ENCODE peak calls at places on chromosome 11, in six cellular contexts. M, V, U, T, L and S are unnamed samples. For H3K9me3, the result is how much of the 10 kb centered on the place peaks cover.

GRCh38 chr11:35372565-35373283 is 46.6 kb downstream of the SLC1A2 start:
- DNase-seq in M (no peak), V (no peak), U (no peak), T (no peak), L (no peak), S (no peak)

GRCh38 chr11:6397636-6398035 is 7.4 kb downstream of the SMPD1 start:
- DNase-seq in M (peak), V (peak), U (no peak), T (no peak), L (no peak), S (no peak)

GRCh38 chr11:69918231-69918937 is 99.2 kb upstream of the FGF3 start:
- DNase-seq in M (no peak), V (no peak), U (no peak), T (no peak), L (no peak), S (peak)

GRCh38 chr11:119538748-119539147 is 115.8 kb upstream of the THY1 start:
- DNase-seq in M (no peak), V (no peak), U (no peak), T (peak), L (no peak), S (no peak)

GRCh38 chr11:11486002-11486401 is 133.0 kb upstream of the CSNK2A3 start:
- DNase-seq in M (no peak), V (no peak), U (no peak), T (no peak), L (no peak), S (no peak)

GRCh38 chr11:77590194-77590591 is 440 bp downstream of the AQP11 start:
- DNase-seq in M (peak), V (peak), U (peak), T (peak), L (peak), S (no peak)

GRCh38 chr11:123469586-123469985 is 39.5 kb downstream of the GRAMD1B start:
- DNase-seq in M (no peak), V (no peak), U (no peak), T (no peak), L (no peak), S (no peak)

GRCh38 chr11:119739021-119739703 is 10.2 kb upstream of the NECTIN1 start:
- DNase-seq in M (no peak), V (no peak), U (no peak), T (no peak), L (no peak), S (no peak)

GRCh38 chr11:116231540-116231939 is 541.2 kb downstream of the BUD13 start:
- DNase-seq in M (no peak), V (no peak), U (no peak), T (no peak), L (no peak), S (no peak)

GRCh38 chr11:19121646-19122045 is 4.7 kb downstream of the ZDHHC13 start:
- DNase-seq in M (peak), V (peak), U (no peak), T (no peak), L (no peak), S (no peak)

GRCh38 chr11:62921201-62921572 is at the start of gene CHRM1:
- DNase-seq in M (no peak), V (no peak), U (no peak), T (no peak), L (no peak), S (no peak)

GRCh38 chr11:14932447-14932846 is 39.7 kb downstream of the CALCA start:
- DNase-seq in M (no peak), V (no peak), U (no peak), T (no peak), L (no peak), S (no peak)

GRCh38 chr11:125163431-125164011 is 1.0 kb upstream of the PKNOX2 start:
- DNase-seq in M (no peak), V (peak), U (peak), T (no peak), L (peak), S (no peak)

GRCh38 chr11:96228472-96228871 is 114.5 kb downstream of the MAML2 start:
- DNase-seq in M (peak), V (peak), U (no peak), T (peak), L (no peak), S (no peak)

GRCh38 chr11:23112987-23113886 is 253.0 kb upstream of the CCDC179 start:
- DNase-seq in M (peak), V (peak), U (peak), T (peak), L (peak), S (peak)

GRCh38 chr11:121964591-121964990 is 151.4 kb downstream of the BLID start:
- DNase-seq in M (peak), V (peak), U (no peak), T (no peak), L (no peak), S (no peak)

GRCh38 chr11:73229321-73230275 is 11.5 kb downstream of the P2RY2 start:
- DNase-seq in M (no peak), V (peak), U (no peak), T (no peak), L (peak), S (no peak)

GRCh38 chr11:69122337-69122641 is 33.4 kb upstream of the SMIM38 start:
- DNase-seq in M (no peak), V (no peak), U (no peak), T (no peak), L (no peak), S (no peak)

GRCh38 chr11:60657880-60658279 is 41.5 kb upstream of the MS4A8 start:
- DNase-seq in M (no peak), V (no peak), U (no peak), T (no peak), L (no peak), S (no peak)

GRCh38 chr11:20596629-20597129 is 2.7 kb upstream of the SLC6A5 start:
- DNase-seq in M (no peak), V (no peak), U (no peak), T (no peak), L (peak), S (no peak)

GRCh38 chr11:60118333-60118732 is 29.9 kb downstream of the MS4A2 start:
- DNase-seq in M (no peak), V (no peak), U (no peak), T (no peak), L (no peak), S (no peak)

GRCh38 chr11:115676768-115677167 is 172.6 kb upstream of the CADM1 start:
- DNase-seq in M (peak), V (peak), U (no peak), T (no peak), L (no peak), S (no peak)

GRCh38 chr11:119751281-119752060 is 22.5 kb upstream of the NECTIN1 start:
- DNase-seq in M (no peak), V (no peak), U (no peak), T (no peak), L (no peak), S (no peak)

GRCh38 chr11:26777276-26777939 is 55.5 kb upstream of the SLC5A12 start:
- DNase-seq in M (peak), V (peak), U (no peak), T (no peak), L (no peak), S (no peak)

GRCh38 chr11:77039491-77040400 is 5.5 kb downstream of the B3GNT6 start:
- DNase-seq in M (peak), V (peak), U (peak), T (peak), L (peak), S (peak)

GRCh38 chr11:120089036-120090001 is 48.6 kb downstream of the TRIM29 start:
- DNase-seq in M (no peak), V (no peak), U (no peak), T (no peak), L (no peak), S (no peak)

GRCh38 chr11:44793350-44794090 is 66.8 kb downstream of the TSPAN18 start:
- DNase-seq in M (peak), V (peak), U (no peak), T (no peak), L (no peak), S (no peak)

GRCh38 chr11:44812971-44813370 is 86.2 kb downstream of the TSPAN18 start:
- DNase-seq in M (no peak), V (no peak), U (no peak), T (no peak), L (no peak), S (no peak)

GRCh38 chr11:69157156-69157821 is 1.6 kb downstream of the SMIM38 start:
- DNase-seq in M (peak), V (no peak), U (peak), T (no peak), L (no peak), S (no peak)

GRCh38 chr11:35030716-35031213 is 108.2 kb upstream of the CD44 start:
- DNase-seq in M (peak), V (peak), U (no peak), T (peak), L (no peak), S (no peak)

GRCh38 chr11:34534826-34535225 is 21.2 kb upstream of the ELF5 start:
- DNase-seq in M (no peak), V (no peak), U (no peak), T (no peak), L (no peak), S (no peak)

GRCh38 chr11:123448798-123449197 is 18.7 kb downstream of the GRAMD1B start:
- DNase-seq in M (no peak), V (no peak), U (no peak), T (no peak), L (no peak), S (no peak)

GRCh38 chr11:70399681-70400112 is 1.4 kb downstream of the CTTN start:
- DNase-seq in M (peak), V (peak), U (no peak), T (peak), L (peak), S (peak)

GRCh38 chr11:131246589-131247164 is 123.7 kb upstream of the NTM start:
- DNase-seq in M (no peak), V (no peak), U (peak), T (peak), L (peak), S (peak)

GRCh38 chr11:69361048-69361447 is 67.1 kb downstream of the MYEOV start:
- DNase-seq in M (no peak), V (no peak), U (no peak), T (no peak), L (peak), S (peak)

GRCh38 chr11:128624269-128625170 is 37.2 kb upstream of the ETS1 start:
- DNase-seq in M (no peak), V (no peak), U (no peak), T (no peak), L (no peak), S (peak)

GRCh38 chr11:57663975-57664374 is 3.9 kb upstream of the ZDHHC5 start:
- DNase-seq in M (no peak), V (no peak), U (no peak), T (no peak), L (no peak), S (no peak)

GRCh38 chr11:68550485-68550817 is 89.9 kb downstream of the PPP6R3 start:
- DNase-seq in M (peak), V (no peak), U (no peak), T (no peak), L (no peak), S (no peak)

GRCh38 chr11:116641561-116642045 is 131.2 kb downstream of the BUD13 start:
- DNase-seq in M (no peak), V (no peak), U (peak), T (no peak), L (peak), S (peak)

GRCh38 chr11:91804057-91804456 is 420.6 kb upstream of the FAT3 start:
- DNase-seq in M (no peak), V (peak), U (no peak), T (peak), L (peak), S (peak)
- H3K9me3 ChIP-seq in M (under half), V (under half), U (under half), T (under half), L (under half), S (under half)

DNA sequence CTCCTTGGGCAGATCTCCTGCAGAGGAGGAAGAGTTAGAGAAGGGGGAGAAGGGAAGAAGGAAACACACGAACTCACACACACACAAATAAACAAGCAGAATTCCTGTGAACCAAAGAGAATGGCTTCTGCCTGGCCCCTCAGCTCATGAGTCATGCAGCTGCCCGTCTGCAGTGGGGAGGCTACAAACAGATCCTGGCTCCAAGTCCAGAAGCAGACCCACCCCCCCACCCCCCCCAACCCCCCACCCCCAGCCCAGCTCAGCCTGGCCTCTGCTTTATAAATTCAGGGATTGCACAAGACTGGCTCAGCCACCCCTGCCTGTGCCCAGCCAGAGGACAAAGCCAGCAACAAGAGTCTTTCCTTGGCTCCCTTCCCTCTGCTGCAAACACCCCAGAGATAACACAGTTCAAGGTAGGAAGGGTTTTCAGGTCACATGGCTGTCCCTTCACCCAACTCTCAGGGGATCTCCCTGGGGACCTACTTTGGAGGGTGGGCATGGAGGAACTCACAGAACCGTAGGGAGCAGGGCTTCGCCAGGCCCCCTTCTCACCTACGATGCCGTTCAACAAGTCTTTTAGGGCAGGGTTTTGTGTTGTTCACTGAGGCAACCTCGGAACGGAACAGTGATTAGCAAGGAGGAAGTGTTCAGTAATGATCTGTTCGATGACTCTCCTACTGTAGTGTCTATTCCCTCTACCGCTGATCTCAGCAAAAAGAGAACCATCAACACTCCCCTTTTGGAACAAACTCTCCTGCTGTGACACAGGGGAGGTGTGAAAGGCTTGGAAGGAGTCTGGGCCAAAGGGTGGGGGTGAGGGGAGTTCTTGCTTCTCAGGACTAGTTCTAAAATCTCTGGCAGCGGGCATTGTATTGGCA is 35.5 kb downstream of the RPL27A start:
- DNase-seq in M (peak), V (peak), U (no peak), T (no peak), L (no peak), S (no peak)
- H3K4ac ChIP-seq in M (peak), V (peak), U (no peak), T (peak), L (no peak), S (no peak)

DNA sequence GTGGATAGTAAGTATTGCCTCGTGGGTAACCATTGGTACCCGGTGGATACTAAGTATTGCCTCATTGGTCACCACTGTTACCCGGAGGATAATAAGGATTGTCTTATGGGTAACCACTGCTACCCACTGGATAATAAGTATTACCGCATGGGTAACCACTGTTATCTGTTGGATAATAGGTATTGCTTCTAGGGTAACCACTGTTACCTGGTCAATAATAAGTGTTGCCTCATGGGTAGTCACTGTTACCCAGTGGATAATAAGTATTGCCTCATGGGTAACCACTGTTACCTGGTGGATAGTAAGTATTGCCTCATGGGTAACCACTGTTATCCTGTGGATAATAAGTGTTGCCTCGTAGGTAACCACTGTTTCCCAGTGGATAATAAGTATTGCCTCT is 22.6 kb upstream of the NXPE4 start:
- DNase-seq in M (no peak), V (no peak), U (no peak), T (no peak), L (no peak), S (no peak)
- H3K9me3 ChIP-seq in M (under half), V (under half), U (under half), T (under half), L (under half), S (half or more)

GRCh38 chr11:66314186-66314501 is 2.7 kb downstream of the CD248 start:
- DNase-seq in M (no peak), V (no peak), U (no peak), T (no peak), L (no peak), S (no peak)

GRCh38 chr11:66311965-66312548 is 4.8 kb downstream of the CD248 start:
- DNase-seq in M (peak), V (peak), U (peak), T (peak), L (peak), S (peak)

GRCh38 chr11:66312549-66313320 is 4.1 kb downstream of the CD248 start:
- DNase-seq in M (peak), V (peak), U (peak), T (peak), L (peak), S (peak)

GRCh38 chr11:66314561-66315497 is 2.0 kb downstream of the CD248 start:
- DNase-seq in M (no peak), V (no peak), U (no peak), T (no peak), L (no peak), S (no peak)

GRCh38 chr11:66313321-66314185 is 3.3 kb downstream of the CD248 start:
- DNase-seq in M (peak), V (peak), U (peak), T (no peak), L (peak), S (no peak)
- H3K4ac ChIP-seq in M (peak), V (peak), U (peak), T (peak), L (no peak), S (peak)

DNA sequence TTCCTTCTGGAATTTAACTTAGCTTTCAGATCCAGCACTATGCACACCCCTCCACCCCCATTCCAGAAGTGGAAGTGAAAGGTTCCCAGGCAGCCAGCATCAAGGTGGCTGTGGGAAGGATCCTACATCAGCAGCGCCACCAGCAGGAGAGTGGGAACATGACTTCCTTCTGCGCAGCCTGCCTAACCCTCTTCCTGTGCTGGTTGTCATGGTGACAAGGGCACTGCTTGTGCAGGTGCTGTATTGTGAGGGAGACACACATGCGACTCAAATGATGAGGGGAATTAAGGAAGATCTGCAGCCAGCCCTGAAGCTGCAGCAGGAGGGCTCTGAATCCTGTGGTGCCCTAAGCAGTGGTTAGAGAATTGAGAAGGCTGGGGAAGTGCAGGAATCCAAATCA is 904.4 kb upstream of the API5 start:
- DNase-seq in M (no peak), V (no peak), U (peak), T (no peak), L (peak), S (peak)
- H3K9me3 ChIP-seq in M (under half), V (under half), U (under half), T (under half), L (under half), S (under half)

GRCh38 chr11:2991477-2992233 is 474 bp downstream of the NAP1L4 start:
- DNase-seq in M (peak), V (peak), U (peak), T (peak), L (no peak), S (no peak)
- H3K4ac ChIP-seq in M (peak), V (peak), U (no peak), T (peak), L (no peak), S (no peak)

GRCh38 chr11:48261600-48261999 is 2.1 kb upstream of the OR4X1 start:
- DNase-seq in M (no peak), V (no peak), U (no peak), T (no peak), L (no peak), S (no peak)

GRCh38 chr11:48263416-48263911 is at the start of gene OR4X1:
- DNase-seq in M (no peak), V (no peak), U (no peak), T (no peak), L (no peak), S (no peak)
- H3K9me3 ChIP-seq in M (under half), V (under half), U (under half), T (under half), L (half or more), S (half or more)